ENCODE peak calls at places on chromosome X, in seven cellular contexts. One of them, this sample, is unnamed.

GRCh38 chrX:134484039-134484438 is 24.1 kb downstream of the HPRT1 start:
- DNase-seq in HepG2: peak; percentile 15
- DNase-seq in GM23338: peak; percentile 27
- DNase-seq in K562: peak; percentile 57
- DNase-seq in GM12878: no peak
- DNase-seq in SK-N-SH: peak; percentile 18
- DNase-seq in HCT116: peak; percentile 36
- DNase-seq in this sample: peak; percentile 43

GRCh38 chrX:101493225-101493624 is 8.0 kb downstream of the ARMCX4 start:
- DNase-seq in HepG2: no peak
- DNase-seq in GM23338: no peak
- DNase-seq in K562: no peak
- DNase-seq in GM12878: no peak
- DNase-seq in SK-N-SH: peak; percentile 17
- DNase-seq in HCT116: no peak
- DNase-seq in this sample: no peak

GRCh38 chrX:3549442-3549875 is 164.0 kb downstream of the PRKX start:
- DNase-seq in HepG2: no peak
- DNase-seq in GM23338: peak; percentile 8
- DNase-seq in K562: no peak
- DNase-seq in GM12878: no peak
- DNase-seq in SK-N-SH: peak; percentile 15
- DNase-seq in HCT116: no peak
- DNase-seq in this sample: no peak

GRCh38 chrX:71366674-71367256 is 608 bp downstream of the TAF1 start:
- DNase-seq in HepG2: no peak
- DNase-seq in GM23338: peak; percentile 14
- DNase-seq in K562: peak; percentile 46
- DNase-seq in GM12878: no peak
- DNase-seq in SK-N-SH: peak; percentile 44
- DNase-seq in HCT116: no peak
- DNase-seq in this sample: no peak

GRCh38 chrX:128106630-128107029 is 54.4 kb upstream of the ACTRT1 start:
- DNase-seq in HepG2: peak; percentile 3
- DNase-seq in GM23338: peak; percentile 50
- DNase-seq in K562: peak; percentile 0
- DNase-seq in GM12878: no peak
- DNase-seq in SK-N-SH: peak; percentile 4
- DNase-seq in HCT116: no peak
- DNase-seq in this sample: peak; percentile 17

GRCh38 chrX:153635788-153636668 is 11.0 kb upstream of the DUSP9 start:
- DNase-seq in HepG2: peak; percentile 59
- DNase-seq in GM23338: peak; percentile 77
- DNase-seq in K562: peak; percentile 38
- DNase-seq in GM12878: no peak
- DNase-seq in SK-N-SH: peak; percentile 63
- DNase-seq in HCT116: no peak
- DNase-seq in this sample: no peak

GRCh38 chrX:154402622-154403127 is 4.5 kb downstream of the RPL10 start:
- DNase-seq in HepG2: no peak
- DNase-seq in GM23338: no peak
- DNase-seq in K562: no peak
- DNase-seq in GM12878: no peak
- DNase-seq in SK-N-SH: no peak
- DNase-seq in HCT116: no peak
- DNase-seq in this sample: no peak

GRCh38 chrX:108590496-108590895 is 145.9 kb downstream of the IRS4 start:
- DNase-seq in HepG2: no peak
- DNase-seq in GM23338: no peak
- DNase-seq in K562: no peak
- DNase-seq in GM12878: no peak
- DNase-seq in SK-N-SH: no peak
- DNase-seq in HCT116: no peak
- DNase-seq in this sample: no peak

GRCh38 chrX:51608071-51608470 is 10.6 kb downstream of the CENPVL3 start:
- DNase-seq in HepG2: no peak
- DNase-seq in GM23338: no peak
- DNase-seq in K562: no peak
- DNase-seq in GM12878: no peak
- DNase-seq in SK-N-SH: no peak
- DNase-seq in HCT116: no peak
- DNase-seq in this sample: no peak

GRCh38 chrX:84219551-84219950 is 31.6 kb upstream of the RPS6KA6 start:
- DNase-seq in HepG2: no peak
- DNase-seq in GM23338: no peak
- DNase-seq in K562: no peak
- DNase-seq in GM12878: no peak
- DNase-seq in SK-N-SH: no peak
- DNase-seq in HCT116: no peak
- DNase-seq in this sample: no peak

GRCh38 chrX:29555465-29556091 is 659.8 kb upstream of the MAGEB2 start:
- DNase-seq in HepG2: no peak
- DNase-seq in GM23338: no peak
- DNase-seq in K562: no peak
- DNase-seq in GM12878: peak; percentile 93
- DNase-seq in SK-N-SH: no peak
- DNase-seq in HCT116: no peak
- DNase-seq in this sample: no peak

GRCh38 chrX:21779095-21779494 is 21.2 kb upstream of the SMPX start:
- DNase-seq in HepG2: no peak
- DNase-seq in GM23338: no peak
- DNase-seq in K562: no peak
- DNase-seq in GM12878: no peak
- DNase-seq in SK-N-SH: no peak
- DNase-seq in HCT116: no peak
- DNase-seq in this sample: no peak

GRCh38 chrX:136130931-136131843 is 16.1 kb upstream of the FHL1 start:
- DNase-seq in HepG2: peak; percentile 45
- DNase-seq in GM23338: no peak
- DNase-seq in K562: peak; percentile 11
- DNase-seq in GM12878: no peak
- DNase-seq in SK-N-SH: no peak
- DNase-seq in HCT116: peak; percentile 24
- DNase-seq in this sample: peak; percentile 35

GRCh38 chrX:106168107-106168506 is at the start of gene PWWP3B:
- DNase-seq in HepG2: no peak
- DNase-seq in GM23338: peak; percentile 74
- DNase-seq in K562: peak; percentile 1
- DNase-seq in GM12878: no peak
- DNase-seq in SK-N-SH: no peak
- DNase-seq in HCT116: peak; percentile 38
- DNase-seq in this sample: no peak

GRCh38 chrX:151754641-151755215 is 20.2 kb downstream of the CNGA2 start:
- DNase-seq in HepG2: no peak
- DNase-seq in GM23338: no peak
- DNase-seq in K562: no peak
- DNase-seq in GM12878: no peak
- DNase-seq in SK-N-SH: no peak
- DNase-seq in HCT116: no peak
- DNase-seq in this sample: no peak

GRCh38 chrX:103845165-103845653 is 13.2 kb upstream of the RAB9B start:
- DNase-seq in HepG2: peak; percentile 10
- DNase-seq in GM23338: peak; percentile 75
- DNase-seq in K562: peak; percentile 54
- DNase-seq in GM12878: peak; percentile 33
- DNase-seq in SK-N-SH: peak; percentile 49
- DNase-seq in HCT116: peak; percentile 38
- DNase-seq in this sample: peak; percentile 63

DNA sequence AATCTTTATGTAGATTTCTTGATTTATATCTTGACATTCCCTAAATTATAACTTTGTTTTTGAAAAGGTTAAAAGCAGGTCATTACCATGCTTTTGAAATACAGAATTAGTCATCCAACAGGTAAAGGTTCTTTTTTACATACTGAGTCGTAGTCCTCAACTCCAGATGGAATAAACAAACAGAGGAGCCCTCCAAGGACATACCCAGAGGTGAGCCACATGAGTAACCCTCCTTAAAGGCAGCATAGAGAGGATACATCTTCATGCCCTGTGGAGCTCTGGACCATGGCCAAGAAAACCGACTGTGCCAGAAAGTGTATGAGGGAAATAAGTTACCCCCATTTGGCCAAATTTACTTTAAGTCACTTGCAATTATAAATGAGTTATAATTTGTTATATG is 95.3 kb upstream of the MCF2 start:
- DNase-seq in HepG2: no peak
- DNase-seq in GM23338: no peak
- DNase-seq in K562: no peak
- DNase-seq in GM12878: no peak
- DNase-seq in SK-N-SH: no peak
- DNase-seq in HCT116: no peak
- DNase-seq in this sample: no peak
- H3K36me3 ChIP-seq in HepG2: no peaks in the 10 kb centered on the region
- H3K36me3 ChIP-seq in GM23338: peaks cover 10% of the 10 kb centered on the region
- H3K36me3 ChIP-seq in K562: peaks cover 45% of the 10 kb centered on the region
- H3K36me3 ChIP-seq in GM12878: peaks cover 4% of the 10 kb centered on the region
- H3K36me3 ChIP-seq in SK-N-SH: peaks cover 14% of the 10 kb centered on the region
- H3K36me3 ChIP-seq in HCT116: no peaks in the 10 kb centered on the region
- H3K36me3 ChIP-seq in this sample: peaks cover 6% of the 10 kb centered on the region

GRCh38 chrX:53681661-53682060 is 4.9 kb downstream of the HUWE1 start:
- DNase-seq in HepG2: no peak
- DNase-seq in GM23338: no peak
- DNase-seq in K562: no peak
- DNase-seq in GM12878: no peak
- DNase-seq in SK-N-SH: no peak
- DNase-seq in HCT116: no peak
- DNase-seq in this sample: no peak
- TF ChIP-seq REST in HepG2: no peak
- TF ChIP-seq REST in GM23338: no peak
- TF ChIP-seq REST in K562: no peak
- TF ChIP-seq REST in GM12878: no peak
- TF ChIP-seq REST in SK-N-SH: no peak
- TF ChIP-seq REST in HCT116: no peak
- TF ChIP-seq REST in this sample: no peak

DNA sequence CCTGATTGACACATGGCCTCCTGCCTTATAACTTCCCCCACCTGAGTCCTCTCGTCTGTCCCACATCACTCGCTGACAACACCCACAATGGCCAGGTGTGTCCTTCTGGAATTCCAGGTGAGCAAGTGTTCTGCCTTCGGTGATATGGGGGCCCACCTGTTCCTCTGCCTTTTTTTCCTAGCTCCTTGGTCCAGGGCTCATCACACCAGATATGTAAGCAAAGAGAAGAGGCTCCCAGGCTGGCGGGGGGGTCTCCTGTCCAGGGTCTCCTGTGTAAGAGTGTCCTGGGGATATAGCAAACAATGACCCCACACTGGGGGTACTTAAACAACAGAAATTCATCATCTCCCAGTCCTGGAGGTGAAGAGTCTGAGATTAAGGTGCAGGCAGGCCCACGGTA is 25.2 kb downstream of the P2RY8 start:
- DNase-seq in HepG2: no peak
- DNase-seq in GM23338: no peak
- DNase-seq in K562: no peak
- DNase-seq in GM12878: no peak
- DNase-seq in SK-N-SH: no peak
- DNase-seq in HCT116: no peak
- DNase-seq in this sample: no peak
- H3K36me3 ChIP-seq in HepG2: no peaks in the 10 kb centered on the region
- H3K36me3 ChIP-seq in GM23338: no peaks in the 10 kb centered on the region
- H3K36me3 ChIP-seq in K562: no peaks in the 10 kb centered on the region
- H3K36me3 ChIP-seq in GM12878: peaks cover 7% of the 10 kb centered on the region
- H3K36me3 ChIP-seq in SK-N-SH: no peaks in the 10 kb centered on the region
- H3K36me3 ChIP-seq in HCT116: no peaks in the 10 kb centered on the region
- H3K36me3 ChIP-seq in this sample: no peaks in the 10 kb centered on the region

GRCh38 chrX:17719651-17720050 is 17.6 kb upstream of the SCML1 start:
- DNase-seq in HepG2: no peak
- DNase-seq in GM23338: peak; percentile 60
- DNase-seq in K562: no peak
- DNase-seq in GM12878: no peak
- DNase-seq in SK-N-SH: no peak
- DNase-seq in HCT116: no peak
- DNase-seq in this sample: no peak

DNA sequence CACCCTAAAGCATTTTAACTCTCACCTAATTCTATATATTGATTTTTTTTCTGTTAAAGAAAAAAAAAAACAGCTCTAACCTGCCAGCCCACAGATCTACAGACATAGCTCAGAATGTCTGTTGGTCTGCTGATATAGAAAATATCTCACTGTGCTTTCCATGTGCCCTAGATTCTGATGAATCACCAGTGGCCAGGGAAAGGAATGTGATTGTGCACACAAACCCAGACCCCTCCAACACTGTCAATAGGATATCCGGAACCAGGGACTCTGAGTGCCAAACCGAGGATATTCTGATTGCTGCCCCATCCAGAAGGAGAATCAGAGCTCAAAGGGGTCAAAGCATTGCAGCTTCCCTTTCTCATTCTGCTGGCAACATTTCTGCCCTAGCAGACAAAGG is 12.1 kb upstream of the SCML1 start:
- DNase-seq in HepG2: peak; percentile 51
- DNase-seq in GM23338: no peak
- DNase-seq in K562: no peak
- DNase-seq in GM12878: no peak
- DNase-seq in SK-N-SH: no peak
- DNase-seq in HCT116: no peak
- DNase-seq in this sample: no peak
- TF ChIP-seq REST in HepG2: no peak
- TF ChIP-seq REST in GM23338: no peak
- TF ChIP-seq REST in K562: no peak
- TF ChIP-seq REST in GM12878: no peak
- TF ChIP-seq REST in SK-N-SH: no peak
- TF ChIP-seq REST in HCT116: no peak
- TF ChIP-seq REST in this sample: no peak

GRCh38 chrX:40663078-40663740 is 15.8 kb upstream of the CXorf38 start:
- DNase-seq in HepG2: no peak
- DNase-seq in GM23338: no peak
- DNase-seq in K562: no peak
- DNase-seq in GM12878: no peak
- DNase-seq in SK-N-SH: no peak
- DNase-seq in HCT116: no peak
- DNase-seq in this sample: no peak

GRCh38 chrX:40663880-40664630 is 16.7 kb upstream of the CXorf38 start:
- DNase-seq in HepG2: no peak
- DNase-seq in GM23338: peak; percentile 51
- DNase-seq in K562: peak; percentile 7
- DNase-seq in GM12878: no peak
- DNase-seq in SK-N-SH: peak; percentile 26
- DNase-seq in HCT116: no peak
- DNase-seq in this sample: no peak

GRCh38 chrX:40660381-40660780 is 13.0 kb upstream of the CXorf38 start:
- DNase-seq in HepG2: no peak
- DNase-seq in GM23338: no peak
- DNase-seq in K562: no peak
- DNase-seq in GM12878: no peak
- DNase-seq in SK-N-SH: no peak
- DNase-seq in HCT116: no peak
- DNase-seq in this sample: no peak

DNA sequence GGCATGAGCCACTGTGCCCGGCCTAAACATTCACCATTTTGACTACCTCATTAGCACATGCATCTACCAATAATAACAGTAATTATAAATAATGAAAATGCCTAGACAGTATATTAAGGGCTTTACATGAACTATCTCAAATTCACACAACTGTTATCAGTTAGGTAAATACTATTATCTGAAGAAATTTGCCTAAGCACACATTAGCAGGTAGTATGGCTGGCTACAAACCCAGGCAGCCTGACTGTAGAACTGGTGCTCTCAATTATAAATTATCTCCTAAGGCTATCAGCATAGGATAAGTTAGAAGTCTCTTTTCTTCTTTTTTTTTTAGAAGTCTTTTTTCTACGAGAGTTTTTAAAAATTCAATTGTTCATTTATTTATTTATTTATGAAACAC is 14.1 kb upstream of the CXorf38 start:
- DNase-seq in HepG2: no peak
- DNase-seq in GM23338: no peak
- DNase-seq in K562: no peak
- DNase-seq in GM12878: no peak
- DNase-seq in SK-N-SH: no peak
- DNase-seq in HCT116: no peak
- DNase-seq in this sample: no peak
- H3K36me3 ChIP-seq in HepG2: no peaks in the 10 kb centered on the region
- H3K36me3 ChIP-seq in GM23338: peaks cover 23% of the 10 kb centered on the region
- H3K36me3 ChIP-seq in K562: peaks cover 45% of the 10 kb centered on the region
- H3K36me3 ChIP-seq in GM12878: peaks cover 17% of the 10 kb centered on the region
- H3K36me3 ChIP-seq in SK-N-SH: peaks cover 24% of the 10 kb centered on the region
- H3K36me3 ChIP-seq in HCT116: no peaks in the 10 kb centered on the region
- H3K36me3 ChIP-seq in this sample: no peaks in the 10 kb centered on the region

This sample was measured in Panc1.